ENCODE peak calls at places on chromosome 21, in four cellular contexts. G is fibroblast of pulmonary artery, B is amygdala, D is tibial nerve. M is an unnamed sample.

GRCh38 chr21:41750532-41751151 is 16.2 kb downstream of the RIPK4 start:
- DNase-seq in G (no peak), B (no peak), D (no peak), M (no peak)

GRCh38 chr21:15841856-15842564 is 112.2 kb downstream of the USP25 start:
- DNase-seq in G (peak; percentile 80), B (no peak), D (no peak), M (no peak)

GRCh38 chr21:43991447-43991991 is 20.6 kb upstream of the TRAPPC10 start:
- DNase-seq in G (no peak), B (no peak), D (no peak), M (no peak)

GRCh38 chr21:26513212-26513611 is 59.9 kb downstream of the CYYR1 start:
- DNase-seq in G (peak; percentile 31), B (no peak), D (no peak), M (peak; percentile 16)

GRCh38 chr21:27535188-27535587 is 568.3 kb upstream of the ADAMTS5 start:
- DNase-seq in G (no peak), B (no peak), D (no peak), M (no peak)

GRCh38 chr21:38244407-38244787 is 12.4 kb upstream of the KCNJ15 start:
- DNase-seq in G (no peak), B (no peak), D (no peak), M (no peak)

GRCh38 chr21:45539046-45539795 is 3.0 kb downstream of the SLC19A1 start:
- DNase-seq in G (no peak), B (no peak), D (peak; percentile 10), M (no peak)

GRCh38 chr21:38766987-38767722 is 38.6 kb upstream of the ETS2 start:
- DNase-seq in G (no peak), B (no peak), D (no peak), M (no peak)

GRCh38 chr21:42400525-42400924 is 3.2 kb upstream of the UBASH3A start:
- DNase-seq in G (peak; percentile 2), B (no peak), D (no peak), M (no peak)

GRCh38 chr21:28615276-28615675 is 377.4 kb downstream of the LTN1 start:
- DNase-seq in G (peak; percentile 43), B (no peak), D (no peak), M (no peak)

GRCh38 chr21:45992311-45993209 is 11.0 kb downstream of the COL6A1 start:
- DNase-seq in G (no peak), B (no peak), D (peak; percentile 12), M (no peak)

GRCh38 chr21:36788116-36788515 is 89.2 kb downstream of the SIM2 start:
- DNase-seq in G (peak; percentile 22), B (no peak), D (no peak), M (peak; percentile 4)

M was measured in T47D.